ENCODE peak calls at places on chromosomes 1 and 21, in four cellular contexts. Z is left lung, B is cardiac muscle cell, L is ovary. S is an unnamed sample.

GRCh38 chr1:198764748-198765147 is 125.9 kb downstream of the PTPRC start:
- DNase-seq in Z (no peak), B (no peak), L (no peak), S (no peak)

GRCh38 chr1:244796719-244797406 is 38.6 kb upstream of the COX20 start:
- DNase-seq in Z (no peak), B (peak; percentile 77), L (peak; percentile 77), S (no peak)

GRCh38 chr1:97334454-97334853 is 586.4 kb downstream of the DPYD start:
- DNase-seq in Z (no peak), B (peak; percentile 65), L (no peak), S (no peak)

GRCh38 chr1:53237638-53238037 is 680 bp downstream of the MAGOH start:
- DNase-seq in Z (no peak), B (no peak), L (no peak), S (no peak)

GRCh38 chr1:244276646-244277045 is 175.1 kb downstream of the ADSS2 start:
- DNase-seq in Z (no peak), B (no peak), L (no peak), S (no peak)

GRCh38 chr1:26574690-26575349 is 45.3 kb downstream of the RPS6KA1 start:
- DNase-seq in Z (no peak), B (peak; percentile 84), L (no peak), S (peak; percentile 62)

GRCh38 chr21:45351061-45351460 is 53.9 kb upstream of the COL18A1 start:
- DNase-seq in Z (peak; percentile 61), B (no peak), L (no peak), S (no peak)

GRCh38 chr1:113551728-113552127 is 161.4 kb downstream of the MAGI3 start:
- DNase-seq in Z (no peak), B (no peak), L (no peak), S (no peak)

GRCh38 chr1:63004868-63005267 is 220.9 kb downstream of the ATG4C start:
- DNase-seq in Z (no peak), B (peak; percentile 45), L (no peak), S (no peak)
- TF ChIP-seq CTCF in Z (no peak), B (peak; percentile 46), L (no peak), S (no peak)

GRCh38 chr1:214958491-214958890 is 124.0 kb upstream of the KCNK2 start:
- DNase-seq in Z (no peak), B (no peak), L (no peak), S (no peak)
- TF ChIP-seq CTCF in Z (no peak), B (no peak), L (no peak), S (no peak)

GRCh38 chr1:93846151-93846928 is 32.7 kb downstream of the DNTTIP2 start:
- DNase-seq in Z (peak; percentile 97), B (peak; percentile 86), L (peak; percentile 89), S (peak; percentile 68)
- TF ChIP-seq CTCF in Z (peak; percentile 48), B (peak; percentile 20), L (no peak), S (no peak)

DNA sequence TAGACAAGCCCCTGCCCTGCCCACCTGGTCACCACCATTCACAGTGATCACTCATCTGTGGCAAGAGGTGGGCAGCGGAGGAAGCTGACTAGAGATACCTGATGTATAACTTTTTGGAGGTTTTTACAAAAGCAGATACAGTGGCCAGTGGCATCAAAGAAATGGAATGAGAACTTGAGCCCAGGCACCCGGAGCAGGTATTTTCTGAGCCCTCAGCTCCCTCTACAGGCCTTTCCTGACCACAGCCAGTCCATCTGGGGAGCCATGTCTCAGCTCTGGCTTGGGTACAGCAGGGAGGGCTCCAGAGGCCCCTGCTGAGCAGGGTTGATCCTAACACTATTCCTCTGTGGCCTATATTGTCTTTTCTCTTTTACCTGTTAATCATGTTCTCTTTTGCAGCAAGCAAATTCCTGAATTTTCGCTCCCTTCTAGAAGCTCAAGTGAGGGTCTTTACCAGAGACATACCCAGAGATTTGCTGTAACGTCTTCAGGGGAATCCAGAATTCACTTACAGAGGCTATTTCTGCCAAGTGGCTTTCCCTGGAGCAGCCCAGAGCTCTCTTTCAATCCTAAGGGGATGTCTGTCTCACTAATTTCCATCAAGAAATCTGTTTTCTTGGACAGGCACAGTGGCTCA is 27.3 kb downstream of the GPR157 start:
- DNase-seq in Z (no peak), B (peak; percentile 77), L (peak; percentile 53), S (peak; percentile 65)
- TF ChIP-seq CTCF in Z (peak; percentile 47), B (peak; percentile 88), L (peak; percentile 49), S (peak; percentile 84)

DNA sequence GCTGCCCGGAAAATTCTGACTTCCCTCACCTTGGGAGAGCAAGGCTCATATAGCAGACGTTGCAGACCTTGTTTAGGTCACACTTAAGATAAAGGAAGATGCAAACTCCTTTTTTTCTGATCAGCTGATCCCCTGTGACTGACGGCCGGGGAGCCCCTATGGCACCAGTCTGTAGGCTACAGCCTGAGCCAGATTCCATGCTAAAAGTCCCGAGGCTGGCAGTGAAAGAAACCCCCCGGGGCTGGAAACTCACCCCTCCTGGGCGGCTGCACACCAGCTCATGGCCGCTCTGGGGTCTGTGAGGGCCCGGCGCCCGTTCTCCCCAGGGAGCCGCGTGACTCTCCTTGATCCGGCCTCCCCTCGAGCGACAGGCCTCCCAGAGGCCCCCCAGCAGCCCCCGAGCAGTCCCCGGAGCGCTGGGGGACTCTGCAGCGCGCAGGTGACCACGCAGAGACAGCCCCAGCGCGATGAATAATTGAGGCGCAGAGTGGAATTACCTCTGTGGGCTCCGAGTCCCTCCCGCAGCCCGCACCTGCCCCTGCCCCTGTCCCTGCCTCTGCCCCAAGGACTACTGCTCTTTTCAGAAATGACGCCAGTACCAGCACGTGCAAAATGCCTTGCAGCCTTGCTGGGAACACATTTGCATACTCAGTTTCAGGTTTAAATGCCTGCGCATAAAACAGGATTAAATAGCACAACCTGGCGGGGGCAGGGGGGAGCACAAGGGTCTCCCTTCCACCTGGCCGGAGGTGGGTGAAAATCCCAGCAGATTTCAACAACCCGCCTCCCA is 62.6 kb upstream of the CLDN14 start:
- DNase-seq in Z (no peak), B (no peak), L (no peak), S (no peak)
- TF ChIP-seq CTCF in Z (no peak), B (no peak), L (no peak), S (no peak)

GRCh38 chr21:38841472-38841871 is 35.7 kb downstream of the ETS2 start:
- DNase-seq in Z (no peak), B (no peak), L (no peak), S (no peak)
- TF ChIP-seq CTCF in Z (no peak), B (no peak), L (no peak), S (no peak)

DNA sequence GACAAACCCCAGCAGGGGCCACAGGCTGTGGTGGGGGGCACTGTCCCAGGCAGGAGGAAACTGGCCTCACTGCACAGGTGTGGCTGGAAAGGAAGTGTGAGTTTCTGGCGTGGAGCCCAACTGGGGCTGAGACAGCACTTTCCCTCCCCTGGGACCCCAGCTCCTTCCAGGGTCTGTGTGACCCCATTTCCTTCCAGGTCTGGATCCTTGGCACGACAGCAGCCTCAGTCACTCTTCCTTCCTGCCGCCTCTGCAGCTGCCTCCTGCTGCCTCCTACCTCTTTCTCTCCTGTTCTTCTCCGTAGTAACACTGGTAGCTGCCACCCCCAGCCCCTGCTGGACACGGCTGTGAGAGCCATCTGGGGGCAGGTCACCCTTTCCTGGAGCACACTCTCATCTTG is 88.0 kb downstream of the SIK1 start:
- DNase-seq in Z (no peak), B (no peak), L (no peak), S (no peak)
- TF ChIP-seq CTCF in Z (no peak), B (no peak), L (no peak), S (no peak)

GRCh38 chr1:58855351-58856165 is 71.7 kb upstream of the JUN start:
- DNase-seq in Z (no peak), B (peak; percentile 69), L (no peak), S (no peak)
- TF ChIP-seq CTCF in Z (no peak), B (no peak), L (no peak), S (no peak)